ENCODE peak calls at places on chromosomes 5 and 9, in ten cellular contexts. X, R, S, B, A, G, D, V, F and I are unnamed samples.

GRCh38 chr9:32344551-32345182 is 39.8 kb upstream of the ACO1 start:
- DNase-seq in X (no peak), R (no peak), S (peak), B (no peak), A (no peak), G (no peak), D (no peak), V (peak), F (peak), I (no peak)

GRCh38 chr5:176813587-176814312 is 3.4 kb downstream of the UNC5A start:
- DNase-seq in X (no peak), R (no peak), S (no peak), B (no peak), A (no peak), G (no peak), D (no peak), V (no peak), F (no peak), I (no peak)

GRCh38 chr9:93664549-93665120 is 88.3 kb downstream of the PHF2 start:
- DNase-seq in X (no peak), R (no peak), S (no peak), B (no peak), A (no peak), G (no peak), D (peak), V (no peak), F (no peak), I (no peak)

GRCh38 chr9:36985769-36986547 is 48.1 kb downstream of the PAX5 start:
- DNase-seq in X (no peak), R (no peak), S (no peak), B (no peak), A (no peak), G (no peak), D (no peak), V (peak), F (peak), I (no peak)

GRCh38 chr9:121286973-121287721 is 19.2 kb downstream of the GSN start:
- DNase-seq in X (peak), R (peak), S (peak), B (no peak), A (peak), G (no peak), D (no peak), V (peak), F (peak), I (peak)

GRCh38 chr5:58133631-58134296 is 326.1 kb downstream of the PLK2 start:
- DNase-seq in X (peak), R (no peak), S (peak), B (no peak), A (no peak), G (no peak), D (no peak), V (no peak), F (no peak), I (no peak)

GRCh38 chr9:22815246-22815645 is 368.6 kb downstream of the DMRTA1 start:
- DNase-seq in X (no peak), R (no peak), S (no peak), B (no peak), A (no peak), G (no peak), D (no peak), V (no peak), F (no peak), I (no peak)

GRCh38 chr5:28914302-28914701 is 1875.9 kb upstream of the CDH9 start:
- DNase-seq in X (no peak), R (no peak), S (no peak), B (no peak), A (no peak), G (no peak), D (no peak), V (no peak), F (no peak), I (no peak)

GRCh38 chr9:36566813-36567217 is 5.9 kb upstream of the MELK start:
- DNase-seq in X (peak), R (no peak), S (peak), B (no peak), A (no peak), G (no peak), D (no peak), V (no peak), F (no peak), I (no peak)

GRCh38 chr9:34465468-34465867 is 6.9 kb downstream of the DNAI1 start:
- DNase-seq in X (no peak), R (no peak), S (no peak), B (no peak), A (no peak), G (no peak), D (no peak), V (no peak), F (no peak), I (no peak)

GRCh38 chr5:141841781-141842180 is 36.4 kb downstream of the PCDH1 start:
- DNase-seq in X (no peak), R (no peak), S (peak), B (no peak), A (no peak), G (no peak), D (no peak), V (no peak), F (no peak), I (no peak)

GRCh38 chr5:11046160-11046559 is 285.1 kb upstream of the DAP start:
- DNase-seq in X (peak), R (no peak), S (no peak), B (no peak), A (peak), G (no peak), D (no peak), V (peak), F (peak), I (no peak)